ENCODE peak calls at places on chromosome 3, in seven cellular contexts. Q is GM12878, W is GM23338, Z is H1, U is HCT116, E is K562, P is endothelial cell of umbilical vein. R is an unnamed sample.

GRCh38 chr3:194330579-194330978 is 20.5 kb downstream of the CPN2 start:
- DNase-seq in P (no peak), U (no peak), Z (no peak), E (no peak), W (no peak), Q (no peak), R (no peak)

GRCh38 chr3:126749547-126749875 is 45.5 kb downstream of the CHCHD6 start:
- DNase-seq in Q (no peak), W (no peak), Z (no peak), P (no peak), U (no peak), E (no peak), R (no peak)

GRCh38 chr3:45664558-45664957 is 24.6 kb upstream of the SACM1L start:
- DNase-seq in W (no peak), Q (peak), Z (no peak), E (peak), U (no peak), P (no peak), R (no peak)

GRCh38 chr3:123075359-123075758 is 8.5 kb downstream of the PDIA5 start:
- DNase-seq in E (peak), U (peak), P (no peak), Q (no peak), W (no peak), Z (no peak), R (no peak)

GRCh38 chr3:38038447-38038911 is 529 bp upstream of the DLEC1 start:
- DNase-seq in E (no peak), U (no peak), W (no peak), P (no peak), Z (no peak), Q (no peak), R (no peak)

GRCh38 chr3:52190294-52190841 is 7.6 kb upstream of the ALAS1 start:
- DNase-seq in E (peak), W (no peak), Q (no peak), U (no peak), Z (no peak), P (no peak), R (no peak)

GRCh38 chr3:33315826-33316225 is 38.6 kb downstream of the FBXL2 start:
- DNase-seq in Z (no peak), Q (no peak), U (peak), W (no peak), P (peak), E (no peak), R (no peak)

GRCh38 chr3:148631124-148631903 is 66.4 kb upstream of the AGTR1 start:
- DNase-seq in Z (no peak), E (no peak), W (peak), P (peak), Q (no peak), U (no peak), R (no peak)

GRCh38 chr3:131231710-131232348 is 149.7 kb upstream of the NUDT16 start:
- DNase-seq in U (no peak), Z (no peak), Q (no peak), W (peak), E (no peak), P (peak), R (peak)

GRCh38 chr3:32443471-32443870 is 51.8 kb downstream of the CMTM7 start:
- DNase-seq in Z (no peak), W (no peak), P (peak), Q (no peak), E (no peak), U (peak), R (no peak)

GRCh38 chr3:3110299-3110630 is at the start of gene IL5RA:
- DNase-seq in E (no peak), W (peak), Z (no peak), Q (no peak), P (no peak), U (no peak), R (no peak)

GRCh38 chr3:149407898-149408297 is 30.4 kb upstream of the TM4SF1 start:
- DNase-seq in U (no peak), P (no peak), E (no peak), W (no peak), Z (no peak), Q (no peak), R (no peak)

GRCh38 chr3:98343647-98344507 is 9.8 kb upstream of the OR5K4 start:
- DNase-seq in U (peak), W (peak), E (peak), P (peak), Z (no peak), Q (no peak), R (peak)

GRCh38 chr3:40200754-40201316 is 108.7 kb upstream of the EIF1B start:
- DNase-seq in Q (no peak), E (no peak), U (no peak), Z (no peak), P (no peak), W (no peak), R (no peak)

DNA sequence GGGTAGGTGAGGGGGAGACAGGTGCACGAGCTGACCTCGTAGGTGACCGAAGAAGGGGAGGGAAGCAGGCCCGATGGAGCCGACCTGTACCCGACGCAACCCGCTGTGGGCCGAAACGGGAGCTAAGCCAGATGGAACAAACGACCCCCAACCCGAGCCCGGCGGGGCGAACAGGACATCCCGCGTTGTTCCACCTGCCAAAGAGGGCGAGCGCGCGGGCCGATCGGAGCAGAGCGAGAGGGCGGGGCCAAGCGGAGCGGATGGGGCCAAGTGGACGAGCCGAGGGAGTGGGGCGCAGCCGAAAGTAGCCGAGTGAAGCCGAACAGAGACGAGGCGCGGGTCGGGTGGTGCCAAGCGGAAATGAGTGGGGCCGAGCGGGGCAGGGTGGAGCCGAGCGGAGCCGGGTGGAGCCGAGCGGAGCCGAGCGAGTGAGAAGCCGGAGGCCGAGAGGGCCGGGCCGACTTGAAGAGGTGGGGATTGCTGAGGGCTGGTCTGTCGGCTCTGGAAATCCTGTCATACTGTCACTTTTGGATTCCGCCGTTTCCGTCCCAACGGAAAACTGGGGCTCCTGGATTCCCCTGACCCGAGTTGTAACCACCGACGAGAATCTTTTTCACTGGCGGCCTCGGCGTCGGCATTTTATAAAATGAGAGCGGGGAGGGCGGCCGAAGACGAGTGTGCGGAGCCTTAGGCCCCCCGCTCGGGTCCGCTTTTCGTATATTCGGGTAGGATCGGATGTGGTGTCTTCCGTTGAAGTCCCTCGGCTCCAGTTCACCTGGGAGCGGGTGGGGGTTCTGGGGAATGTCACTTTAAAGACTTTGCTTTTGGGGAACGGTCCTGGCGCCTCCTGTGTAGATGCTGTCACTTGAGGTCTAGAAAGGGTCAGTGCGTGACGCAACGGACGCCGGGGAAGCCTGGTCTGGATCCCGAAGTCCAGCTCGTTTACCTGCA is 15.6 kb upstream of the WNT7A start:
- DNase-seq in Z (peak), P (peak), W (peak), U (peak), E (peak), Q (peak), R (no peak)
- TF ChIP-seq EZH2 in Z (peak), P (no peak), W (no peak), U (no peak), E (no peak), Q (no peak), R (no peak)

DNA sequence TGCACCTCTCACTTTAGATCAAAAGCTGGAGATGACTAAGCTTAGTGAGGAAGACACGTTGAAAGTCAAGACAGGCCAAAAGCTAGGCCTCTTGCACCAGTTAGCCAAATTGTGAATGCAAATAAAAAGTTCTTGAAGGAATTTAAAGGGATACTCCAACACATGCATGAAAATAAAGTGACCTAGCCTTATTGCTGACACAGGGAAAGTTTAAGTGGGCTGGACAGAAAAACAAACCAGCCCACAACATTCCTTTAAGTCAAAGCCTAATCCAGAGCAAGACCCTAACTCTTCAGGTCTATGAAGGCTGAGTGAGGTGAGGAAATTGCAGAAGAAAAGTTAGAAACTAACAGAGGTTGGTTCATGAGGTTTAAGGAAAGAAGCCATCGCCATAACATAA is 100.6 kb upstream of the PSMD6 start:
- DNase-seq in W (no peak), E (no peak), U (no peak), Q (no peak), Z (no peak), P (no peak), R (no peak)
- TF ChIP-seq POLR2AphosphoS5 in W (no peak), E (no peak), U (no peak), Q (no peak), Z (no peak), P (no peak), R (no peak)

DNA sequence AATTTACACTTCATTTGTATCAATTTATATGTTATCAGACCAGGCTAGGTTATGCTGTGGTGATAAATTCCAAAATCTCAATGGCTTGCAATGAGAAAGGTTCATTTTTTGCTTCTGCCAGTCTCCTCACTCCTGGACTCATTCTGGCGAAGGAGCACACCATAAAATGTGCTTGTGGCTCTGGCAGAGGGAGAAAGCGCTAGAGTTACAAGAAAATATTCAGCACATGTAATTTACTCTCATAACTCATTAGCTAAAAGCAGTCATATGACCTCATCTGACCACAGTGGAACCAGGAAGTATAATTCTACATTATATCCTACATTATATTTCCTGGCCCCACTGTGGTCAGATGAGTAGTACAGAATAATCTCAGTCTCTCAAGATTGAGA is 193.8 kb downstream of the BCHE start:
- DNase-seq in E (no peak), P (no peak), W (no peak), Q (no peak), Z (no peak), U (no peak), R (no peak)
- H3K4me3 ChIP-seq in E (no peak), P (no peak), W (no peak), Q (no peak), Z (no peak), U (no peak), R (no peak)

GRCh38 chr3:27723803-27724458 is 1.8 kb upstream of the EOMES start:
- DNase-seq in U (no peak), Q (no peak), W (peak), P (no peak), E (no peak), Z (no peak), R (no peak)
- TF ChIP-seq EZH2 in U (no peak), Q (no peak), W (peak), P (peak), E (no peak), Z (peak), R (no peak)

GRCh38 chr3:49007068-49007770 is at the start of gene WDR6:
- DNase-seq in Z (peak), Q (peak), U (peak), P (peak), W (peak), E (peak), R (no peak)
- TF ChIP-seq POLR2AphosphoS5 in Z (peak), Q (peak), U (peak), P (peak), W (peak), E (peak), R (peak)

GRCh38 chr3:158672293-158673176 is at the start of gene LXN:
- DNase-seq in U (no peak), E (peak), W (peak), P (peak), Q (peak), Z (peak), R (no peak)
- H3K4me3 ChIP-seq in U (no peak), E (no peak), W (peak), P (peak), Q (peak), Z (peak), R (no peak)